ENCODE peak calls at places on chromosomes 11 and 22, in seven cellular contexts. X is AG10803, C is psoas muscle, G is body of pancreas, Y is lung, B is hepatocyte, D is Panc1. K is an unnamed sample.

GRCh38 chr11:31408205-31408604 is 38.5 kb downstream of the DNAJC24 start:
- DNase-seq in X (no peak), C (no peak), G (no peak), Y (no peak), B (no peak), D (no peak), K (no peak)

GRCh38 chr11:114321621-114322257 is 25.5 kb downstream of the NNMT start:
- DNase-seq in X (peak; percentile 95), C (peak; percentile 64), G (peak; percentile 14), Y (no peak), B (no peak), D (no peak), K (peak; percentile 43)

GRCh38 chr11:46711288-46711687 is 7.7 kb upstream of the F2 start:
- DNase-seq in X (peak; percentile 50), C (no peak), G (no peak), Y (no peak), B (no peak), D (no peak), K (no peak)

GRCh38 chr11:118194835-118195627 is 18.6 kb upstream of the SCN2B start:
- DNase-seq in X (peak; percentile 74), C (peak; percentile 91), G (peak; percentile 97), Y (peak; percentile 84), B (peak; percentile 90), D (no peak), K (peak; percentile 25)

GRCh38 chr11:4551346-4551979 is 6.5 kb downstream of the OR52M1 start:
- DNase-seq in X (no peak), C (no peak), G (no peak), Y (no peak), B (no peak), D (no peak), K (no peak)

GRCh38 chr11:78731008-78731407 is 156.3 kb upstream of the NARS2 start:
- DNase-seq in X (peak; percentile 11), C (no peak), G (no peak), Y (peak; percentile 36), B (peak; percentile 14), D (no peak), K (no peak)

GRCh38 chr22:25060522-25061071 is 108.1 kb downstream of the KIAA1671 start:
- DNase-seq in X (no peak), C (no peak), G (no peak), Y (no peak), B (no peak), D (no peak), K (no peak)

GRCh38 chr11:45457649-45458048 is 171.5 kb upstream of the SYT13 start:
- DNase-seq in X (peak; percentile 90), C (no peak), G (no peak), Y (no peak), B (peak; percentile 39), D (no peak), K (no peak)

GRCh38 chr11:47010192-47010591 is 73.6 kb downstream of the CSTPP1 start:
- DNase-seq in X (peak; percentile 57), C (no peak), G (no peak), Y (no peak), B (no peak), D (no peak), K (no peak)

GRCh38 chr11:10303558-10304363 is 1.1 kb upstream of the ADM start:
- DNase-seq in X (peak; percentile 86), C (peak; percentile 66), G (peak; percentile 45), Y (no peak), B (peak; percentile 78), D (no peak), K (no peak)

DNA sequence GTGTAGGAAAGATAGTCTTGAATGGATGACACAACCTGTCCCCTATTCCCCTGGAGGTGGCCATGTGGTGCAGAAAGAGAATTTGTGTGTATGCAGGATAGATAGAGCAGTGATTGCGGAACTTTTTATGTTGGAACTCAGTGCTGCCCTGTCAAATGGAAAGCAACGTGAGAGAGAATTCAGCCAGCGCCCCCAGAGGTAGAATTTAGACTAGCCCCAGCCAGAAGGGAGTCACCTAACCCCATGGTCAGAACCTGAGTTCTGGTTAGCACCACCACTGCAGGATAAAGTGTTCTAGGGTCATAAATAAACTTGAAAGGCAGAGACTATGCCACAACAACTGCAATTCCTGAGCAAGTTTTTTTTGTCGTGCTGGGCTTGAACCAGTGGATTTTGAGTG is 152.9 kb upstream of the GRIA4 start:
- DNase-seq in X (no peak), C (no peak), G (no peak), Y (no peak), B (no peak), D (no peak), K (no peak)
- TF ChIP-seq CTCF in X (peak; percentile 7), C (no peak), G (no peak), Y (no peak), B (no peak), D (peak; percentile 58), K (peak; percentile 28)

GRCh38 chr22:27296091-27296675 is 505.4 kb downstream of the MN1 start:
- DNase-seq in X (no peak), C (no peak), G (no peak), Y (no peak), B (no peak), D (no peak), K (no peak)

GRCh38 chr22:27300661-27301285 is 500.8 kb downstream of the MN1 start:
- DNase-seq in X (no peak), C (no peak), G (no peak), Y (no peak), B (no peak), D (no peak), K (no peak)

GRCh38 chr22:27299181-27300085 is 502.1 kb downstream of the MN1 start:
- DNase-seq in X (no peak), C (no peak), G (no peak), Y (no peak), B (no peak), D (no peak), K (no peak)

GRCh38 chr22:27297125-27297524 is 504.4 kb downstream of the MN1 start:
- DNase-seq in X (no peak), C (no peak), G (no peak), Y (no peak), B (no peak), D (no peak), K (no peak)

DNA sequence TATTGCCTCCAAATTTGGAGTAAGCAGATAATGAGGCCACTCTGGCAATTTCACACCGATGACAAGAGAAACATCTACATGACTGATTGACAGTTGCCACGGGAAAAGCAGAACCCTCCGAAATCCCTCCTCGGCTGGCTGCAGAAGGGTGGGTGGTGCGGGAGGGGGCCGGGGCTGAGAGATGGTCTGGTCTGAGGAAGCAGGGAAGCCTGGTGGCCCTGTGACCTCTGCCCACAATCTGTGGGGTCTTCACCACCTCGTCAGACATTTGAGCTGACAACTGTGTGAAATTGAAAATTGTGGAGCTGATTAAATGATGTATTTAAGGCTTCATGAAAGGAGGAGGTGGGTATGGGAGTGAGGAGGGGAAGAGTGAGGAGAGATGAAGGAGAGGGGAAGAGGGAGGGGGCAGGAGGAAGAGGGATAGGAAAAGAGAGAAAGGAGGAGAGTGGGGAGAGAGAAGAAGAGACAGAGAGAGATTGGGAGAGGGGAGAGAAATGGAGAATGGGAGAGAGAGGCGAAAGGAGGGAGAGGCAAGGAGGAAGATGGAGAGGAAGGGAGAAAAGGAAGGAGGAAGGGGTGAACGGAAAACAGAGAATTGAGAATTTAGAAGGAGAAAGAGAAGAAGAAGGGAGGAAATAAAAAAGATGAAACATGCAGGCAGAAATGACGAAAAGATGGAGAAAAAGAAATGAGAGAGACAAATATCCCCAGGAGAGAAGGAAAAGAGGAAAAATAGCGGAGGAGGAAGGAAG is 503.0 kb downstream of the MN1 start:
- DNase-seq in X (no peak), C (no peak), G (no peak), Y (no peak), B (no peak), D (no peak), K (no peak)
- H3K4me3 ChIP-seq in X (no peak overlapping the region), C (no peak overlapping the region), G (no peak overlapping the region), Y (no peak overlapping the region), B (no peak overlapping the region), D (no peak overlapping the region), K (no peak overlapping the region)

GRCh38 chr22:48719978-48720661 is 1107.6 kb downstream of the BRD1 start:
- DNase-seq in X (no peak), C (no peak), G (no peak), Y (no peak), B (no peak), D (no peak), K (no peak)
- TF ChIP-seq CTCF in X (no peak), C (no peak), G (no peak), Y (no peak), B (no peak), D (no peak), K (no peak)

GRCh38 chr22:22748297-22748743 is 103.9 kb downstream of the GGTLC2 start:
- DNase-seq in X (peak; percentile 51), C (no peak), G (peak; percentile 68), Y (peak; percentile 50), B (peak; percentile 65), D (no peak), K (no peak)

GRCh38 chr22:22748756-22749155 is 104.3 kb downstream of the GGTLC2 start:
- DNase-seq in X (no peak), C (no peak), G (no peak), Y (no peak), B (no peak), D (no peak), K (no peak)

GRCh38 chr22:22750335-22751042 is 106.1 kb downstream of the GGTLC2 start:
- DNase-seq in X (no peak), C (no peak), G (no peak), Y (no peak), B (no peak), D (no peak), K (no peak)

GRCh38 chr22:22751043-22751603 is 106.7 kb downstream of the GGTLC2 start:
- DNase-seq in X (no peak), C (no peak), G (no peak), Y (no peak), B (no peak), D (no peak), K (no peak)

GRCh38 chr22:22749167-22749758 is 104.8 kb downstream of the GGTLC2 start:
- DNase-seq in X (no peak), C (no peak), G (no peak), Y (no peak), B (no peak), D (no peak), K (no peak)
- H3K4me3 ChIP-seq in X (no peak overlapping the region), C (no peak overlapping the region), G (no peak overlapping the region), Y (no peak overlapping the region), B (no peak overlapping the region), D (no peak overlapping the region), K (no peak overlapping the region)